ENCODE peak calls at places on chromosomes 2 and 18, in five cellular contexts. W is A549, Y is IMR-90, T is HepG2, M is K562. O is an unnamed sample.

GRCh38 chr2:72148975-72149555 is 1.4 kb upstream of the CYP26B1 start:
- DNase-seq in M (peak), Y (peak), W (no peak), T (no peak), O (no peak)

GRCh38 chr18:70176537-70176936 is 28.9 kb downstream of the RTTN start:
- DNase-seq in W (no peak), Y (no peak), M (no peak), T (no peak), O (no peak)

GRCh38 chr2:69214898-69215297 is 172.1 kb downstream of the GFPT1 start:
- DNase-seq in W (no peak), T (peak), M (no peak), Y (peak), O (no peak)

GRCh38 chr18:78526923-78527775 is 452.5 kb upstream of the SALL3 start:
- DNase-seq in M (no peak), T (no peak), Y (no peak), W (no peak), O (no peak)

GRCh38 chr2:8572712-8573233 is 109.1 kb upstream of the ID2 start:
- DNase-seq in M (no peak), W (no peak), T (no peak), Y (no peak), O (no peak)

GRCh38 chr2:95391641-95392310 is 10.7 kb upstream of the FAHD2A start:
- DNase-seq in M (no peak), T (peak), Y (no peak), W (no peak), O (no peak)

GRCh38 chr2:177161741-177162440 is 50.7 kb upstream of the HNRNPA3 start:
- DNase-seq in M (peak), T (no peak), W (no peak), Y (peak), O (no peak)

GRCh38 chr18:32772580-32773186 is at the start of gene KLHL14:
- DNase-seq in T (no peak), Y (no peak), W (no peak), M (no peak), O (no peak)

GRCh38 chr2:68487773-68488355 is 20.5 kb downstream of the APLF start:
- DNase-seq in W (peak), M (peak), T (peak), Y (peak), O (no peak)

GRCh38 chr2:18752022-18752493 is 162.7 kb upstream of the NT5C1B start:
- DNase-seq in T (peak), W (no peak), Y (peak), M (no peak), O (no peak)

DNA sequence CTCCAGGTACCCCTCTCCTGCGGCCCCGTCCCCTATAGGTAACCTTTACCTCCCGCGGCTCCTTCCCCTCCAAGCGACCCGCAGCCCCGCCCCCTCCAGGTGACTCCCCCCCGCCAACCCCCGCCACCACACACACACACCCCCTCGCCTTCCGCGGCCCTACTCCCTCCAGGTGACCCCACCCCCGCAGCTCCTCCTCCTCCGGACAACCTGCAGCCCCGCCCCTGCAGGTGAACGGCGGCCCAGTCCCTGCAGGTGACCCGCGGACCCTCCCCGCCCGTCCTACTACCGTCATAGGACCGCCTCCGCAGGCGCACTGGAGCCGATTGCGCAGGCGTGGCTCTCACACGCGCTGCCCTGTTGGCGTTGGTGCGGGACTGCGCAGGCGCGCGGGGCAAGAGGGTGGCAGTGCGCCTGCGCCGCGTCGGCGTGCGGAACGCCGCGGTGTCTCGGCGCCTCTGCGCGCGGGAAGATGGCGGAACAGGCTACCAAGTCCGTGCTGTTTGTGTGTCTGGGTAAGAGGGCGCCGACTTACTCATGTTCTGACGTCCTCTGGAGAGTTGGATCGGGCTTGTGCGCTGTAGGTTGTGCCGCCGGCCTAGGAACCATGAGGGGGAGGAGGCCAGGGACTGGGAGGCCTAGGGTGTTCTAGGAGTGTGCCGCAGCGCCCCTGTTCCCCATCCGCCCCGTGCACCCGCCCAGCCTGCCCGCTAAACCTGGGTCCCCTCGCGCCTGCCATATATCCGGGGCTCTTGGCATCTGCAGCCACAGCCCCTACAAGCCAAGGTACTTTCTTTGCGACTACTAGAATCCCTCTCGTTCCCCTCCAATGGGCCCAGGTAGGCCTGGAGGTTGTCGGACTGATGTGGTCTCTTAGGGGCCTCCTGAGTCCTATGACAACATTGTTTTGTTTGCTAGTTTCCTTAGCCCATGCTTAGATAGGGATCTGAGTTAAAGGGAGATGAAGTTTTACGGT is at the start of gene ACP1:
- DNase-seq in M (peak), T (peak), Y (peak), W (peak), O (peak)
- TF ChIP-seq POLR2A in M (peak), T (peak), Y (peak), W (peak), O (peak)

DNA sequence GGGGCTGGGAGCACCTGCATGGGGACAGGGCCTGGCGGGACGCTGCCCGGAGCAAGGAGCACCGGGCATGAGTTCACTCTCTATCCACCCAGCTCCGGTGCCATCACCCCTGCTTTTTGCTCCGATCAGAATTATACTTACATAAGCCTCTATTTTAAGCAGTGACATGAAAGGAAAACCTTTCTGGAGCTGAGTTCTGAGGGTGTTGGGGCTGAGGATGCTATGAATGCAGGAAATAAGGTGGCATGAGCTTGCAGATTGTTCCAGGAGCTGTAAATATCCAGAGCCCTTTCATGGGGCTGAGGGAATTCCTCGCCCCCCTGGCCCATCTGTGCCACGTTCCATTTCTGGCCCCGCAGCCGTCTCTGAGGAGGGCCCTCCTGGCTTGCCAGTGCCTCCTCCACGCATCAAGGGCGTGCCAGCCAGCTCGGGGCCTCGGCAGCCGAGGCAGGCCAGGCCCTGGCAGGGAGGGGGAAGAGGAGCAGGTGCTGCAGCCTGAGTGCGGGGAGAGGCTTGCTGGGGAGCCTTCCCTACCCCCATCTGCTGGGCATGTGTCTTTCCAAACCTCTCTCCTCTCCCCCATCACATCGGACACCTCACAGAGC is 91.7 kb upstream of the MCFD2 start:
- DNase-seq in T (no peak), Y (no peak), M (no peak), W (no peak), O (no peak)
- TF ChIP-seq RAD21 in T (no peak), Y (no peak), M (no peak), W (no peak), O (no peak)

GRCh38 chr2:156333951-156334495 is 1.5 kb upstream of the NR4A2 start:
- DNase-seq in M (peak), Y (peak), T (peak), W (no peak), O (no peak)
- TF ChIP-seq POLR2A in M (peak), Y (peak), T (no peak), W (no peak), O (peak)

DNA sequence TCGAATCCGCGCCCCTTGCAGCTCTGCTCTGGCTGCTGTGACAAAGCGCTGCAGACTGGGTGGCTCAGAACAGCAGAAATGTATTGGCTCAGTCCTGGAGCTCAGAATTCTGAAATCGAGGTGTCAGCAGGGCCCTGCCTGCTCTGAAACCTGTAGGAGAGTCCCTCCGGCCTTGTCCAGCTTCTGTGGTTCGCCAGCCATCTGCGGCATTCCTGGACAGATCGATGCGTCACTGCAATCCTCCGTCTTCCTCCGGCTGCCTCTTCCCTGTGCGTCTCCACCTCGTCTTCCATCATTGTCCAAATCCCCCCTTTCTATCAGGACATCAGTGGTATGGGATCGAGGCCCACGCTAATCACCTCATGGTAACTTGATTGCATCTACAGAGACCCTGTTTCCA is 115.2 kb downstream of the RNF144A start:
- DNase-seq in M (no peak), Y (no peak), T (no peak), W (no peak), O (no peak)
- TF ChIP-seq RAD21 in M (no peak), Y (no peak), T (no peak), W (no peak), O (no peak)